ENCODE peak calls at places on chromosomes 2 and 18, in five cellular contexts. B is stomach, I is K562, T is GM23248, X is body of pancreas. Z is an unnamed sample.

GRCh38 chr2:239475161-239476028 is 74.6 kb upstream of the HDAC4 start:
- DNase-seq in B (no peak), T (no peak), I (no peak), X (no peak), Z (peak; percentile 47)

GRCh38 chr2:187552959-187553681 is 1.1 kb downstream of the TFPI start:
- DNase-seq in B (no peak), I (peak; percentile 61), X (no peak), T (peak; percentile 83), Z (no peak)

GRCh38 chr2:200373973-200374416 is 67.5 kb downstream of the SPATS2L start:
- DNase-seq in T (no peak), X (no peak), B (no peak), I (no peak), Z (no peak)

GRCh38 chr2:136386046-136386445 is 268.1 kb upstream of the CXCR4 start:
- DNase-seq in X (no peak), B (no peak), I (no peak), T (peak; percentile 45), Z (no peak)

GRCh38 chr2:109139002-109139401 is 10.0 kb downstream of the SH3RF3 start:
- DNase-seq in T (no peak), B (no peak), X (no peak), I (no peak), Z (no peak)

GRCh38 chr2:9258953-9259399 is 52.4 kb downstream of the ASAP2 start:
- DNase-seq in X (no peak), T (peak; percentile 34), I (no peak), B (no peak), Z (no peak)

GRCh38 chr2:113828086-113828742 is 61.7 kb upstream of the ACTR3 start:
- DNase-seq in I (no peak), X (no peak), B (no peak), T (no peak), Z (no peak)

GRCh38 chr2:65315042-65315441 is 87.4 kb downstream of the ACTR2 start:
- DNase-seq in T (no peak), B (no peak), I (no peak), X (no peak), Z (no peak)

GRCh38 chr2:231052494-231053451 is 3.9 kb upstream of the PSMD1 start:
- DNase-seq in T (peak; percentile 94), B (peak; percentile 89), I (peak; percentile 70), X (peak; percentile 82), Z (peak; percentile 97)

GRCh38 chr18:3806656-3807055 is 356.7 kb downstream of the TGIF1 start:
- DNase-seq in I (no peak), T (no peak), B (no peak), X (no peak), Z (no peak)

GRCh38 chr2:71683070-71683469 is 229.7 kb downstream of the DYSF start:
- DNase-seq in X (no peak), T (no peak), I (no peak), B (no peak), Z (peak; percentile 58)

GRCh38 chr2:2613279-2614199 is 282.5 kb upstream of the MYT1L start:
- DNase-seq in B (peak; percentile 79), T (peak; percentile 96), X (peak; percentile 93), I (peak; percentile 85), Z (peak; percentile 91)

GRCh38 chr18:44198296-44199284 is 482.1 kb upstream of the SETBP1 start:
- DNase-seq in I (no peak), T (peak; percentile 3), X (no peak), B (no peak), Z (no peak)

GRCh38 chr2:113309655-113310387 is 31.1 kb upstream of the PAX8 start:
- DNase-seq in T (peak; percentile 60), X (no peak), B (no peak), I (no peak), Z (no peak)

GRCh38 chr2:170670651-170671050 is 44.5 kb upstream of the SP5 start:
- DNase-seq in T (no peak), B (no peak), X (no peak), I (no peak), Z (no peak)

GRCh38 chr2:58054264-58054663 is 7.7 kb downstream of the VRK2 start:
- DNase-seq in I (no peak), X (no peak), T (peak; percentile 77), B (no peak), Z (no peak)

GRCh38 chr18:32326450-32327309 is 136.8 kb downstream of the MEP1B start:
- DNase-seq in X (no peak), B (no peak), T (no peak), I (no peak), Z (no peak)

GRCh38 chr2:8630676-8631464 is 51.0 kb upstream of the ID2 start:
- DNase-seq in T (no peak), B (no peak), X (no peak), I (no peak), Z (peak; percentile 52)

GRCh38 chr2:167275066-167275465 is 386.8 kb downstream of the XIRP2 start:
- DNase-seq in B (no peak), X (no peak), I (no peak), T (no peak), Z (no peak)

GRCh38 chr2:159939946-159940345 is 122.5 kb downstream of the PLA2R1 start:
- DNase-seq in I (peak; percentile 12), X (no peak), T (peak; percentile 24), B (no peak), Z (no peak)

GRCh38 chr2:127105656-127106456 is 1.1 kb downstream of the BIN1 start:
- DNase-seq in X (peak; percentile 24), I (no peak), B (no peak), T (peak; percentile 57), Z (peak; percentile 79)

GRCh38 chr2:188701836-188702235 is 272.3 kb upstream of the COL3A1 start:
- DNase-seq in T (peak; percentile 71), X (no peak), B (no peak), I (no peak), Z (no peak)

GRCh38 chr2:128640847-128641360 is 322.2 kb upstream of the HS6ST1 start:
- DNase-seq in X (no peak), T (no peak), B (peak; percentile 22), I (no peak), Z (peak; percentile 62)

GRCh38 chr2:8197101-8197500 is 484.8 kb upstream of the ID2 start:
- DNase-seq in B (no peak), X (no peak), T (peak; percentile 51), I (no peak), Z (no peak)

GRCh38 chr2:176643711-176644110 is 374.5 kb downstream of the MTX2 start:
- DNase-seq in B (no peak), I (no peak), X (no peak), T (no peak), Z (peak; percentile 78)

GRCh38 chr2:184338776-184339175 is 259.6 kb upstream of the ZNF804A start:
- DNase-seq in T (no peak), B (no peak), I (no peak), X (no peak), Z (no peak)

GRCh38 chr18:28078298-28078697 is 98.6 kb downstream of the CDH2 start:
- DNase-seq in X (no peak), I (no peak), B (no peak), T (no peak), Z (no peak)

GRCh38 chr2:46329803-46330775 is 32.9 kb downstream of the EPAS1 start:
- DNase-seq in X (no peak), T (peak; percentile 96), I (no peak), B (no peak), Z (no peak)

GRCh38 chr2:111617299-111617803 is 266.6 kb downstream of the ANAPC1 start:
- DNase-seq in T (peak; percentile 25), B (no peak), I (no peak), X (no peak), Z (no peak)

GRCh38 chr2:199692489-199692888 is 158.5 kb downstream of the FTCDNL1 start:
- DNase-seq in B (peak; percentile 42), T (no peak), X (peak; percentile 22), I (no peak), Z (no peak)

GRCh38 chr2:205763708-205764501 is 81.6 kb downstream of the NRP2 start:
- DNase-seq in X (peak; percentile 58), B (peak; percentile 50), I (peak; percentile 55), T (peak; percentile 94), Z (no peak)

GRCh38 chr18:78999939-79000338 is 20.3 kb downstream of the SALL3 start:
- DNase-seq in B (no peak), T (no peak), X (no peak), I (no peak), Z (no peak)

GRCh38 chr2:172467382-172467781 is 40.0 kb downstream of the ITGA6 start:
- DNase-seq in X (no peak), I (peak; percentile 21), B (no peak), T (no peak), Z (no peak)

GRCh38 chr18:62407660-62408059 is 82.5 kb downstream of the TNFRSF11A start:
- DNase-seq in X (no peak), T (no peak), I (no peak), B (no peak), Z (no peak)

GRCh38 chr2:227774895-227775842 is 29.5 kb downstream of the SCYGR8 start:
- DNase-seq in T (no peak), X (no peak), I (no peak), B (no peak), Z (no peak)

GRCh38 chr2:15874311-15874710 is 66.0 kb upstream of the MYCN start:
- DNase-seq in X (no peak), I (no peak), T (no peak), B (no peak), Z (no peak)

GRCh38 chr2:7452110-7452851 is 535.1 kb downstream of the RNF144A start:
- DNase-seq in T (no peak), X (no peak), I (no peak), B (no peak), Z (no peak)

GRCh38 chr18:7856733-7857132 is 289.6 kb downstream of the PTPRM start:
- DNase-seq in T (peak; percentile 13), X (no peak), B (no peak), I (no peak), Z (no peak)

GRCh38 chr18:52694804-52695203 is 354.8 kb downstream of the DCC start:
- DNase-seq in T (peak; percentile 31), I (no peak), B (no peak), X (no peak), Z (no peak)

DNA sequence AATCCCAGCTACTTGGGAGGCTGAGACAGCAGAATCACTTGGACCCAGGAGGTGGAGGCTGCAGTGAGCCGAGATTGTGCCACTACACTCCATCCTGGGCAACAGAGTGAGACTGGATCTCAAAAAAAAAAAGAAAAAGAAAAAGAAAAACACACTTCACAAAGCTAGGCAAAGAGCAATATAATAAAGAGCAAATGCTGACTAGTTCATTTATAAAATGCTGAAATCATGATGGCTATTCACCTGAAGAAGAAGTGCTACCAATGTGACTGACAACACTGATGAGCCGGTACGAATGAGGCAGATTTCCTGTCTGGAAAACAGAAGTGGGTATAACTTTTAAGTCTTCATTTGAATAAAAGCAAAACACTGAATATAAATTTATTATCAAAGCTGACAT is 37.9 kb downstream of the VIL1 start:
- DNase-seq in X (no peak), B (no peak), T (no peak), I (no peak), Z (no peak)
- H3K36me3 ChIP-seq in X (no peaks in the 10 kb centered on the region), B (peaks cover 77% of the 10 kb centered on the region), T (peaks cover 14% of the 10 kb centered on the region), I (peaks cover 54% of the 10 kb centered on the region), Z (peaks cover 81% of the 10 kb centered on the region)

GRCh38 chr2:37659723-37660122 is 11.7 kb downstream of the CDC42EP3 start:
- DNase-seq in I (no peak), T (peak; percentile 1), X (no peak), B (no peak), Z (no peak)
- H3K36me3 ChIP-seq in I (no peaks in the 10 kb centered on the region), T (peaks cover 88% of the 10 kb centered on the region), X (no peaks in the 10 kb centered on the region), B (no peaks in the 10 kb centered on the region), Z (no peaks in the 10 kb centered on the region)

GRCh38 chr2:117933884-117934354 is 80.0 kb downstream of the CCDC93 start:
- DNase-seq in X (no peak), B (no peak), I (no peak), T (no peak), Z (no peak)
- H3K36me3 ChIP-seq in X (peaks cover 9% of the 10 kb centered on the region), B (peaks cover 100% of the 10 kb centered on the region), I (peaks cover 94% of the 10 kb centered on the region), T (peaks cover 56% of the 10 kb centered on the region), Z (peaks cover 100% of the 10 kb centered on the region)

GRCh38 chr2:233273120-233273519 is 21.6 kb downstream of the ATG16L1 start:
- DNase-seq in I (no peak), T (no peak), X (no peak), B (no peak), Z (no peak)
- H3K36me3 ChIP-seq in I (peaks cover 95% of the 10 kb centered on the region), T (peaks cover 63% of the 10 kb centered on the region), X (peaks cover 17% of the 10 kb centered on the region), B (peaks cover 100% of the 10 kb centered on the region), Z (peaks cover 100% of the 10 kb centered on the region)